ENCODE peak calls at places on chromosomes 13 and 19, in ten cellular contexts. X is CD8-positive, alpha-beta T cell; Y is GM04504; O is body of pancreas; B is NCI-H748 treated with DMSO at 0.1 percent for 48 hours; P is stimulated activated CD4-positive, alpha-beta T cell treated with anti-CD3 and anti-CD28 coated beads, Interleukin-12 subunit alpha, Interleukin-12 subunit beta, amount 100 ng/mL, for 24 hours; F is left ventricle myocardium inferior; E is coronary artery; I is GM12892; K is stimulated activated CD8-positive, alpha-beta memory T cell treated with anti-CD3 and anti-CD28 coated beads, Interleukin-15, amount 100 ng/mL, for 24 hours. L is an unnamed sample.

GRCh38 chr13:34416833-34417425 is 525.1 kb upstream of the NBEA start:
- DNase-seq in Y (peak), I (no peak), X (no peak), B (no peak), F (peak), E (no peak), P (no peak), O (peak), K (no peak), L (peak)

GRCh38 chr19:18865973-18866799 is 29.8 kb downstream of the CERS1 start:
- DNase-seq in X (peak), O (peak), I (peak), Y (no peak), P (peak), E (no peak), K (peak), F (peak), B (no peak), L (peak)

GRCh38 chr19:28665748-28666147 is 547.2 kb downstream of the UQCRFS1 start:
- DNase-seq in X (no peak), I (no peak), B (no peak), F (no peak), P (no peak), O (no peak), E (no peak), K (no peak), Y (no peak), L (no peak)

GRCh38 chr13:23778879-23779278 is 110.3 kb downstream of the MIPEP start:
- DNase-seq in O (no peak), E (no peak), B (no peak), I (no peak), Y (no peak), X (no peak), F (no peak), P (no peak), K (no peak), L (no peak)

GRCh38 chr19:15251749-15252397 is 19.6 kb upstream of the EPHX3 start:
- DNase-seq in I (no peak), E (peak), X (no peak), P (no peak), O (peak), K (no peak), F (peak), B (no peak), Y (peak), L (peak)

GRCh38 chr19:31528261-31528660 is 179.0 kb upstream of the TSHZ3 start:
- DNase-seq in O (no peak), X (no peak), I (no peak), P (no peak), K (no peak), B (no peak), Y (no peak), E (peak), F (no peak), L (no peak)

GRCh38 chr13:93450226-93450625 is 223.6 kb downstream of the GPC6 start:
- DNase-seq in P (no peak), O (no peak), I (no peak), E (no peak), B (no peak), K (no peak), X (no peak), Y (peak), F (no peak), L (no peak)

GRCh38 chr13:58313219-58313618 is 681.7 kb downstream of the PCDH17 start:
- DNase-seq in F (no peak), O (no peak), B (no peak), P (no peak), I (no peak), X (no peak), K (no peak), E (no peak), Y (no peak), L (no peak)

GRCh38 chr13:29111446-29111845 is 291.3 kb downstream of the MTUS2 start:
- DNase-seq in K (no peak), Y (no peak), B (no peak), P (no peak), I (no peak), O (no peak), E (no peak), X (no peak), F (no peak), L (no peak)

GRCh38 chr13:50323440-50324070 is 308.3 kb downstream of the KCNRG start:
- DNase-seq in P (no peak), E (no peak), Y (peak), B (no peak), X (no peak), K (no peak), F (no peak), O (no peak), I (no peak), L (no peak)

GRCh38 chr19:11420429-11420893 is 1.3 kb upstream of the RGL3 start:
- DNase-seq in B (no peak), I (no peak), Y (no peak), F (peak), E (no peak), O (peak), P (no peak), X (no peak), K (no peak), L (no peak)

GRCh38 chr13:114131581-114132418 is 623 bp downstream of the RASA3 start:
- DNase-seq in F (peak), Y (no peak), E (no peak), P (no peak), K (no peak), I (no peak), X (no peak), B (no peak), O (no peak), L (no peak)

GRCh38 chr13:32781906-32782305 is 195.7 kb downstream of the PDS5B start:
- DNase-seq in B (no peak), E (no peak), P (no peak), K (no peak), O (no peak), I (no peak), X (no peak), F (no peak), Y (no peak), L (no peak)

GRCh38 chr13:56975647-56976046 is 165.1 kb upstream of the PRR20A start:
- DNase-seq in X (no peak), P (no peak), O (no peak), K (no peak), E (no peak), F (no peak), Y (no peak), B (no peak), I (no peak), L (no peak)

GRCh38 chr19:15154002-15154612 is 46.7 kb downstream of the NOTCH3 start:
- DNase-seq in F (no peak), X (peak), P (peak), K (no peak), E (no peak), B (peak), Y (no peak), I (no peak), O (no peak), L (peak)

GRCh38 chr13:39186205-39186880 is 148.1 kb downstream of the NHLRC3 start:
- DNase-seq in O (no peak), Y (no peak), E (no peak), F (no peak), I (no peak), P (no peak), B (no peak), K (no peak), X (no peak), L (peak)

GRCh38 chr13:51477149-51477548 is 24.3 kb upstream of the INTS6 start:
- DNase-seq in X (no peak), K (no peak), O (no peak), F (no peak), B (no peak), Y (no peak), P (no peak), I (no peak), E (no peak), L (no peak)

GRCh38 chr19:41415154-41415571 is 12.0 kb downstream of the B3GNT8 start:
- DNase-seq in I (no peak), X (no peak), E (no peak), K (no peak), B (no peak), F (no peak), P (no peak), Y (no peak), O (peak), L (no peak)

GRCh38 chr13:45301263-45301662 is 39.7 kb downstream of the TPT1 start:
- DNase-seq in E (no peak), K (no peak), P (no peak), I (no peak), Y (no peak), B (no peak), F (no peak), X (no peak), O (no peak), L (no peak)

GRCh38 chr19:29687897-29688728 is 22.9 kb downstream of the PLEKHF1 start:
- DNase-seq in E (no peak), O (no peak), K (no peak), B (no peak), Y (peak), I (no peak), F (no peak), P (no peak), X (no peak), L (no peak)

GRCh38 chr13:46354143-46355087 is 32.6 kb downstream of the RUBCNL start:
- DNase-seq in P (peak), F (no peak), I (no peak), X (no peak), Y (peak), E (no peak), K (no peak), B (no peak), O (peak), L (no peak)

GRCh38 chr19:36058481-36059179 is 3.9 kb downstream of the WDR62 start:
- DNase-seq in F (no peak), X (no peak), Y (no peak), O (no peak), E (no peak), K (no peak), P (no peak), I (no peak), B (no peak), L (no peak)

L was measured in testis.